ENCODE peak calls at places on chromosomes 16 and 17, in nine cellular contexts. One of them, this sample, is unnamed.

GRCh38 chr17:19573075-19573474 is 39.4 kb downstream of the SLC47A1 start:
- DNase-seq in A673: no peak
- DNase-seq in A549: no peak
- DNase-seq in NT2/D1: no peak
- DNase-seq in fibroblast of lung: peak; percentile 72
- DNase-seq in AG08396: no peak
- DNase-seq in thoracic aorta: no peak
- DNase-seq in neuronal stem cell: no peak
- DNase-seq in AG20443: no peak
- DNase-seq in this sample: no peak

GRCh38 chr17:65022751-65023421 is 33.7 kb downstream of the GNA13 start:
- DNase-seq in AG08396: no peak
- DNase-seq in neuronal stem cell: no peak
- DNase-seq in NT2/D1: no peak
- DNase-seq in A549: no peak
- DNase-seq in fibroblast of lung: peak; percentile 87
- DNase-seq in thoracic aorta: no peak
- DNase-seq in AG20443: peak; percentile 17
- DNase-seq in A673: no peak
- DNase-seq in this sample: no peak

GRCh38 chr17:336110-337021 is 16.2 kb downstream of the RPH3AL start:
- DNase-seq in A673: peak; percentile 70
- DNase-seq in AG20443: peak; percentile 50
- DNase-seq in thoracic aorta: no peak
- DNase-seq in neuronal stem cell: no peak
- DNase-seq in NT2/D1: no peak
- DNase-seq in fibroblast of lung: no peak
- DNase-seq in AG08396: no peak
- DNase-seq in A549: no peak
- DNase-seq in this sample: peak; percentile 50

GRCh38 chr17:64411999-64412771 is 21.5 kb upstream of the PECAM1 start:
- DNase-seq in A673: peak; percentile 57
- DNase-seq in thoracic aorta: no peak
- DNase-seq in fibroblast of lung: peak; percentile 63
- DNase-seq in neuronal stem cell: peak; percentile 53
- DNase-seq in A549: no peak
- DNase-seq in NT2/D1: peak; percentile 85
- DNase-seq in AG20443: peak; percentile 28
- DNase-seq in AG08396: no peak
- DNase-seq in this sample: peak; percentile 85

GRCh38 chr17:66290097-66290722 is 12.2 kb upstream of the PRKCA start:
- DNase-seq in A673: peak; percentile 54
- DNase-seq in AG20443: no peak
- DNase-seq in NT2/D1: no peak
- DNase-seq in A549: no peak
- DNase-seq in fibroblast of lung: no peak
- DNase-seq in thoracic aorta: no peak
- DNase-seq in AG08396: no peak
- DNase-seq in neuronal stem cell: no peak
- DNase-seq in this sample: no peak

GRCh38 chr16:56998861-56999260 is 9.5 kb downstream of the NLRC5 start:
- DNase-seq in neuronal stem cell: no peak
- DNase-seq in fibroblast of lung: no peak
- DNase-seq in NT2/D1: no peak
- DNase-seq in A549: no peak
- DNase-seq in AG20443: no peak
- DNase-seq in A673: no peak
- DNase-seq in AG08396: no peak
- DNase-seq in thoracic aorta: no peak
- DNase-seq in this sample: no peak

GRCh38 chr17:64084940-64085649 is 44.8 kb downstream of the ERN1 start:
- DNase-seq in AG20443: no peak
- DNase-seq in fibroblast of lung: no peak
- DNase-seq in A673: peak; percentile 13
- DNase-seq in A549: no peak
- DNase-seq in AG08396: no peak
- DNase-seq in thoracic aorta: no peak
- DNase-seq in neuronal stem cell: no peak
- DNase-seq in NT2/D1: no peak
- DNase-seq in this sample: no peak

GRCh38 chr17:75308732-75309629 is 19.7 kb upstream of the SLC25A19 start:
- DNase-seq in fibroblast of lung: no peak
- DNase-seq in AG08396: no peak
- DNase-seq in A549: no peak
- DNase-seq in NT2/D1: no peak
- DNase-seq in thoracic aorta: no peak
- DNase-seq in neuronal stem cell: no peak
- DNase-seq in AG20443: no peak
- DNase-seq in A673: no peak
- DNase-seq in this sample: no peak

GRCh38 chr17:55421179-55421934 is at the start of gene MMD:
- DNase-seq in neuronal stem cell: peak; percentile 62
- DNase-seq in thoracic aorta: no peak
- DNase-seq in AG08396: peak; percentile 33
- DNase-seq in A673: no peak
- DNase-seq in AG20443: peak; percentile 37
- DNase-seq in A549: no peak
- DNase-seq in fibroblast of lung: no peak
- DNase-seq in NT2/D1: no peak
- DNase-seq in this sample: peak; percentile 32

GRCh38 chr16:85504242-85504641 is 108.9 kb upstream of the GSE1 start:
- DNase-seq in thoracic aorta: no peak
- DNase-seq in A673: no peak
- DNase-seq in neuronal stem cell: no peak
- DNase-seq in A549: no peak
- DNase-seq in AG08396: no peak
- DNase-seq in NT2/D1: no peak
- DNase-seq in fibroblast of lung: no peak
- DNase-seq in AG20443: no peak
- DNase-seq in this sample: no peak

GRCh38 chr17:82302991-82303943 is 14.1 kb downstream of the CD7 start:
- DNase-seq in NT2/D1: no peak
- DNase-seq in neuronal stem cell: no peak
- DNase-seq in AG20443: no peak
- DNase-seq in A549: no peak
- DNase-seq in fibroblast of lung: no peak
- DNase-seq in A673: no peak
- DNase-seq in AG08396: no peak
- DNase-seq in thoracic aorta: no peak
- DNase-seq in this sample: no peak

GRCh38 chr17:15377608-15378007 is 36.2 kb upstream of the TEKT3 start:
- DNase-seq in A673: no peak
- DNase-seq in fibroblast of lung: peak; percentile 89
- DNase-seq in thoracic aorta: no peak
- DNase-seq in A549: no peak
- DNase-seq in AG08396: peak; percentile 41
- DNase-seq in neuronal stem cell: peak; percentile 49
- DNase-seq in AG20443: peak; percentile 85
- DNase-seq in NT2/D1: no peak
- DNase-seq in this sample: peak; percentile 72

GRCh38 chr17:72332367-72332766 is 211.5 kb downstream of the SOX9 start:
- DNase-seq in neuronal stem cell: no peak
- DNase-seq in fibroblast of lung: no peak
- DNase-seq in AG08396: no peak
- DNase-seq in A673: no peak
- DNase-seq in NT2/D1: no peak
- DNase-seq in AG20443: no peak
- DNase-seq in thoracic aorta: no peak
- DNase-seq in A549: no peak
- DNase-seq in this sample: no peak

GRCh38 chr17:69523252-69523861 is 108.9 kb downstream of the MAP2K6 start:
- DNase-seq in AG08396: peak; percentile 50
- DNase-seq in fibroblast of lung: peak; percentile 40
- DNase-seq in thoracic aorta: no peak
- DNase-seq in A673: peak; percentile 69
- DNase-seq in neuronal stem cell: peak; percentile 20
- DNase-seq in A549: peak; percentile 72
- DNase-seq in NT2/D1: no peak
- DNase-seq in AG20443: peak; percentile 73
- DNase-seq in this sample: peak; percentile 32

GRCh38 chr17:82901836-82902235 is 62.0 kb upstream of the ZNF750 start:
- DNase-seq in AG08396: no peak
- DNase-seq in A549: no peak
- DNase-seq in fibroblast of lung: no peak
- DNase-seq in NT2/D1: no peak
- DNase-seq in thoracic aorta: no peak
- DNase-seq in A673: no peak
- DNase-seq in neuronal stem cell: no peak
- DNase-seq in AG20443: no peak
- DNase-seq in this sample: no peak

GRCh38 chr16:85978976-85979375 is 80.0 kb downstream of the IRF8 start:
- DNase-seq in thoracic aorta: no peak
- DNase-seq in fibroblast of lung: no peak
- DNase-seq in A549: no peak
- DNase-seq in AG20443: no peak
- DNase-seq in NT2/D1: no peak
- DNase-seq in neuronal stem cell: no peak
- DNase-seq in A673: no peak
- DNase-seq in AG08396: no peak
- DNase-seq in this sample: no peak